ENCODE peak calls at places on chromosome 3, in eight cellular contexts. S is heart left ventricle; I is SW 1271; C is activated CD4-positive, alpha-beta T cell treated with anti-CD3 and anti-CD28 coated beads, Interleukin-2, amount 50 U/mL, for 1 hour; A is left ventricle myocardium superior; Z is psoas muscle; W is C1 segment of cervical spinal cord; Y is activated naive CD4-positive, alpha-beta T cell treated with Interleukin-2 at 50 U/mL for 16 hours. U is an unnamed sample.

GRCh38 chr3:16085884-16086608 is 88.4 kb upstream of the GALNT15 start:
- DNase-seq in W (peak; percentile 72), I (no peak), S (peak; percentile 84), Z (peak; percentile 85), C (no peak), Y (no peak), A (peak; percentile 85), U (peak; percentile 84)

GRCh38 chr3:40116478-40117162 is 192.9 kb upstream of the EIF1B start:
- DNase-seq in S (no peak), C (no peak), A (no peak), W (no peak), Z (no peak), I (no peak), Y (no peak), U (no peak)

GRCh38 chr3:14274999-14275961 is 96.7 kb downstream of the LSM3 start:
- DNase-seq in W (no peak), A (no peak), C (no peak), Y (no peak), S (no peak), I (no peak), Z (no peak), U (no peak)

GRCh38 chr3:50479523-50479922 is 23.9 kb downstream of the CACNA2D2 start:
- DNase-seq in C (no peak), Y (no peak), Z (no peak), S (no peak), W (no peak), A (no peak), I (no peak), U (no peak)

GRCh38 chr3:186529204-186529999 is 14.8 kb downstream of the CRYGS start:
- DNase-seq in W (peak; percentile 12), Z (no peak), S (no peak), A (no peak), C (no peak), I (no peak), Y (no peak), U (no peak)

GRCh38 chr3:189758186-189758585 is 127.0 kb downstream of the TP63 start:
- DNase-seq in S (no peak), C (no peak), Z (no peak), Y (no peak), W (no peak), A (no peak), I (no peak), U (no peak)

GRCh38 chr3:102415553-102415952 is 19.3 kb upstream of the ZPLD1 start:
- DNase-seq in S (no peak), Z (no peak), A (no peak), I (no peak), Y (no peak), C (no peak), W (no peak), U (no peak)

GRCh38 chr3:187518616-187519015 is 150.4 kb downstream of the RTP4 start:
- DNase-seq in C (no peak), Z (no peak), Y (no peak), A (no peak), W (no peak), I (no peak), S (no peak), U (no peak)

GRCh38 chr3:176978441-176978840 is 218.8 kb downstream of the TBL1XR1 start:
- DNase-seq in C (no peak), I (no peak), W (no peak), Y (no peak), Z (no peak), A (no peak), S (no peak), U (no peak)

GRCh38 chr3:186142556-186142955 is 33.7 kb upstream of the ETV5 start:
- DNase-seq in A (no peak), Y (no peak), Z (no peak), C (no peak), W (no peak), I (no peak), S (no peak), U (no peak)

GRCh38 chr3:14598143-14598569 is 53.4 kb upstream of the CCDC174 start:
- DNase-seq in W (no peak), C (peak; percentile 46), I (no peak), A (no peak), S (no peak), Z (no peak), Y (peak; percentile 43), U (no peak)

GRCh38 chr3:195348719-195349118 is 77.8 kb upstream of the XXYLT1 start:
- DNase-seq in S (no peak), I (no peak), A (no peak), Y (no peak), W (no peak), C (no peak), Z (no peak), U (no peak)

U was measured in sigmoid colon.